ENCODE peak calls at places on chromosomes 3 and 15, in five cellular contexts. J, H, A, Q and S are unnamed samples.

GRCh38 chr3:191774485-191774884 is 313.5 kb downstream of the PYDC2 start:
- DNase-seq in Q (no peak), A (no peak), H (peak), J (no peak), S (no peak)

GRCh38 chr3:37477275-37477674 is 302.9 kb upstream of the LRRFIP2 start:
- DNase-seq in J (no peak), H (no peak), A (no peak), Q (no peak), S (no peak)

GRCh38 chr3:24956613-24957012 is 462.0 kb upstream of the THRB start:
- DNase-seq in H (no peak), Q (no peak), A (no peak), J (no peak), S (no peak)

GRCh38 chr3:72999971-73000370 is 3.4 kb downstream of the PPP4R2 start:
- DNase-seq in A (no peak), H (no peak), Q (no peak), J (no peak), S (no peak)

GRCh38 chr15:98480858-98481257 is 167.5 kb upstream of the IGF1R start:
- DNase-seq in A (no peak), Q (no peak), H (no peak), J (no peak), S (no peak)

GRCh38 chr3:32888739-32889138 is 62.7 kb upstream of the CCR4 start:
- DNase-seq in Q (no peak), A (no peak), J (no peak), H (no peak), S (no peak)

GRCh38 chr15:49734831-49735508 is 114.1 kb downstream of the DTWD1 start:
- DNase-seq in A (no peak), J (no peak), Q (no peak), H (no peak), S (no peak)

GRCh38 chr15:29904731-29905417 is 82.6 kb upstream of the TJP1 start:
- DNase-seq in A (no peak), J (no peak), H (peak), Q (no peak), S (no peak)

GRCh38 chr3:114565201-114565600 is 271.4 kb downstream of the TIGIT start:
- DNase-seq in J (no peak), H (peak), Q (peak), A (peak), S (no peak)

GRCh38 chr3:12866836-12867235 is 25.5 kb upstream of the RPL32 start:
- DNase-seq in A (no peak), Q (no peak), J (no peak), H (no peak), S (no peak)

GRCh38 chr3:154956815-154957214 is 123.3 kb upstream of the MME start:
- DNase-seq in Q (no peak), J (no peak), H (no peak), A (no peak), S (no peak)

GRCh38 chr3:2659896-2660295 is 450.3 kb downstream of the IL5RA start:
- DNase-seq in J (no peak), A (no peak), Q (no peak), H (no peak), S (no peak)

GRCh38 chr15:53716909-53717878 is 42.3 kb downstream of the WDR72 start:
- DNase-seq in Q (no peak), A (no peak), J (no peak), H (peak), S (no peak)

GRCh38 chr15:48336940-48337339 is 5.7 kb downstream of the DUT start:
- DNase-seq in A (peak), J (no peak), Q (no peak), H (peak), S (no peak)

GRCh38 chr3:53501203-53501602 is 6.8 kb downstream of the CACNA1D start:
- DNase-seq in J (no peak), A (no peak), Q (no peak), H (no peak), S (no peak)

GRCh38 chr15:27064080-27064479 is 93.1 kb downstream of the GABRG3 start:
- DNase-seq in A (no peak), H (no peak), J (no peak), Q (no peak), S (no peak)

GRCh38 chr3:5438011-5438355 is 250.5 kb downstream of the EDEM1 start:
- DNase-seq in H (no peak), A (no peak), J (no peak), Q (no peak), S (no peak)

GRCh38 chr15:80934761-80935221 is 54.8 kb downstream of the MESD start:
- DNase-seq in A (no peak), J (no peak), Q (no peak), H (peak), S (no peak)

GRCh38 chr3:57109437-57110199 is 49.2 kb downstream of the SPATA12 start:
- DNase-seq in H (no peak), Q (no peak), J (no peak), A (no peak), S (no peak)

GRCh38 chr15:25805006-25805405 is 58.1 kb downstream of the ATP10A start:
- DNase-seq in Q (no peak), H (peak), A (no peak), J (no peak), S (no peak)

GRCh38 chr15:90456236-90456635 is 68.2 kb downstream of the IQGAP1 start:
- DNase-seq in J (no peak), A (no peak), Q (no peak), H (no peak), S (no peak)

GRCh38 chr3:16377847-16378302 is 112.9 kb downstream of the OXNAD1 start:
- DNase-seq in A (no peak), H (no peak), Q (no peak), J (no peak), S (no peak)

GRCh38 chr3:47034868-47035489 is 55.5 kb downstream of the NBEAL2 start:
- DNase-seq in H (no peak), J (no peak), A (no peak), Q (no peak), S (no peak)

GRCh38 chr3:13881536-13882410 is 1.9 kb upstream of the WNT7A start:
- DNase-seq in Q (no peak), H (no peak), J (no peak), A (no peak), S (no peak)

GRCh38 chr15:39167114-39168058 is 413.5 kb upstream of the THBS1 start:
- DNase-seq in A (no peak), H (peak), Q (no peak), J (no peak), S (no peak)

GRCh38 chr3:13544293-13544831 is 4.6 kb upstream of the FBLN2 start:
- DNase-seq in J (no peak), A (no peak), H (peak), Q (peak), S (no peak)

GRCh38 chr3:178003756-178004155 is 532.5 kb upstream of the KCNMB2 start:
- DNase-seq in A (no peak), Q (no peak), J (no peak), H (no peak), S (no peak)

GRCh38 chr15:63037996-63038720 is 4.4 kb upstream of the TPM1 start:
- DNase-seq in A (no peak), Q (no peak), J (no peak), H (peak), S (no peak)